ENCODE peak calls at places on chromosome 21, in five cellular contexts. One of them, this sample, is unnamed.

GRCh38 chr21:31945116-31945515 is 72.3 kb downstream of the HUNK start:
- DNase-seq in cardiac fibroblast: no peak
- DNase-seq in RWPE2: no peak
- DNase-seq in lower lobe of right lung: no peak
- DNase-seq in PC-9: no peak
- DNase-seq in this sample: no peak

GRCh38 chr21:46457801-46458314 is 833 bp upstream of the DIP2A start:
- DNase-seq in cardiac fibroblast: peak
- DNase-seq in RWPE2: no peak
- DNase-seq in lower lobe of right lung: peak
- DNase-seq in PC-9: no peak
- DNase-seq in this sample: peak

GRCh38 chr21:33327326-33327725 is 2.6 kb downstream of the IFNAR1 start:
- DNase-seq in cardiac fibroblast: no peak
- DNase-seq in RWPE2: no peak
- DNase-seq in lower lobe of right lung: no peak
- DNase-seq in PC-9: no peak
- DNase-seq in this sample: no peak

GRCh38 chr21:40575983-40576382 is 271.0 kb downstream of the DSCAM start:
- DNase-seq in cardiac fibroblast: no peak
- DNase-seq in RWPE2: no peak
- DNase-seq in lower lobe of right lung: no peak
- DNase-seq in PC-9: no peak
- DNase-seq in this sample: peak

GRCh38 chr21:36718951-36719501 is 20.1 kb downstream of the SIM2 start:
- DNase-seq in cardiac fibroblast: no peak
- DNase-seq in RWPE2: peak
- DNase-seq in lower lobe of right lung: no peak
- DNase-seq in PC-9: no peak
- DNase-seq in this sample: no peak

GRCh38 chr21:15725949-15726348 is 3.8 kb upstream of the USP25 start:
- DNase-seq in cardiac fibroblast: no peak
- DNase-seq in RWPE2: no peak
- DNase-seq in lower lobe of right lung: no peak
- DNase-seq in PC-9: no peak
- DNase-seq in this sample: no peak

GRCh38 chr21:31107151-31107785 is 69.0 kb upstream of the KRTAP19-8 start:
- DNase-seq in cardiac fibroblast: no peak
- DNase-seq in RWPE2: no peak
- DNase-seq in lower lobe of right lung: no peak
- DNase-seq in PC-9: no peak
- DNase-seq in this sample: no peak

GRCh38 chr21:37532868-37533780 is 166.6 kb downstream of the DYRK1A start:
- DNase-seq in cardiac fibroblast: peak
- DNase-seq in RWPE2: peak
- DNase-seq in lower lobe of right lung: no peak
- DNase-seq in PC-9: peak
- DNase-seq in this sample: no peak

GRCh38 chr21:36936361-36937135 is 29.9 kb downstream of the HLCS start:
- DNase-seq in cardiac fibroblast: no peak
- DNase-seq in RWPE2: no peak
- DNase-seq in lower lobe of right lung: no peak
- DNase-seq in PC-9: no peak
- DNase-seq in this sample: no peak

GRCh38 chr21:25501996-25502665 is 105.2 kb downstream of the MRPL39 start:
- DNase-seq in cardiac fibroblast: no peak
- DNase-seq in RWPE2: no peak
- DNase-seq in lower lobe of right lung: no peak
- DNase-seq in PC-9: no peak
- DNase-seq in this sample: no peak

GRCh38 chr21:29726061-29726460 is 213.7 kb downstream of the GRIK1 start:
- DNase-seq in cardiac fibroblast: no peak
- DNase-seq in RWPE2: no peak
- DNase-seq in lower lobe of right lung: no peak
- DNase-seq in PC-9: no peak
- DNase-seq in this sample: no peak

GRCh38 chr21:39073063-39073462 is 110.2 kb downstream of the PSMG1 start:
- DNase-seq in cardiac fibroblast: no peak
- DNase-seq in RWPE2: no peak
- DNase-seq in lower lobe of right lung: no peak
- DNase-seq in PC-9: no peak
- DNase-seq in this sample: no peak

GRCh38 chr21:25171438-25171837 is 435.8 kb downstream of the MRPL39 start:
- DNase-seq in cardiac fibroblast: peak
- DNase-seq in RWPE2: no peak
- DNase-seq in lower lobe of right lung: no peak
- DNase-seq in PC-9: no peak
- DNase-seq in this sample: peak

GRCh38 chr21:15638856-15639549 is 90.8 kb upstream of the USP25 start:
- DNase-seq in cardiac fibroblast: peak
- DNase-seq in RWPE2: peak
- DNase-seq in lower lobe of right lung: peak
- DNase-seq in PC-9: peak
- DNase-seq in this sample: no peak

GRCh38 chr21:28699591-28700259 is 293.0 kb downstream of the LTN1 start:
- DNase-seq in cardiac fibroblast: no peak
- DNase-seq in RWPE2: no peak
- DNase-seq in lower lobe of right lung: no peak
- DNase-seq in PC-9: no peak
- DNase-seq in this sample: no peak

GRCh38 chr21:26844258-26845065 is 747 bp downstream of the ADAMTS1 start:
- DNase-seq in cardiac fibroblast: peak
- DNase-seq in RWPE2: no peak
- DNase-seq in lower lobe of right lung: peak
- DNase-seq in PC-9: no peak
- DNase-seq in this sample: peak

GRCh38 chr21:34519694-34520093 is 7.7 kb upstream of the KCNE1 start:
- DNase-seq in cardiac fibroblast: no peak
- DNase-seq in RWPE2: no peak
- DNase-seq in lower lobe of right lung: no peak
- DNase-seq in PC-9: no peak
- DNase-seq in this sample: no peak

GRCh38 chr21:34517039-34517438 is 5.0 kb upstream of the KCNE1 start:
- DNase-seq in cardiac fibroblast: no peak
- DNase-seq in RWPE2: no peak
- DNase-seq in lower lobe of right lung: no peak
- DNase-seq in PC-9: no peak
- DNase-seq in this sample: no peak

GRCh38 chr21:34514576-34515135 is 2.6 kb upstream of the KCNE1 start:
- DNase-seq in cardiac fibroblast: no peak
- DNase-seq in RWPE2: no peak
- DNase-seq in lower lobe of right lung: no peak
- DNase-seq in PC-9: no peak
- DNase-seq in this sample: no peak

GRCh38 chr21:34519013-34519412 is 7.0 kb upstream of the KCNE1 start:
- DNase-seq in cardiac fibroblast: no peak
- DNase-seq in RWPE2: no peak
- DNase-seq in lower lobe of right lung: no peak
- DNase-seq in PC-9: no peak
- DNase-seq in this sample: no peak

DNA sequence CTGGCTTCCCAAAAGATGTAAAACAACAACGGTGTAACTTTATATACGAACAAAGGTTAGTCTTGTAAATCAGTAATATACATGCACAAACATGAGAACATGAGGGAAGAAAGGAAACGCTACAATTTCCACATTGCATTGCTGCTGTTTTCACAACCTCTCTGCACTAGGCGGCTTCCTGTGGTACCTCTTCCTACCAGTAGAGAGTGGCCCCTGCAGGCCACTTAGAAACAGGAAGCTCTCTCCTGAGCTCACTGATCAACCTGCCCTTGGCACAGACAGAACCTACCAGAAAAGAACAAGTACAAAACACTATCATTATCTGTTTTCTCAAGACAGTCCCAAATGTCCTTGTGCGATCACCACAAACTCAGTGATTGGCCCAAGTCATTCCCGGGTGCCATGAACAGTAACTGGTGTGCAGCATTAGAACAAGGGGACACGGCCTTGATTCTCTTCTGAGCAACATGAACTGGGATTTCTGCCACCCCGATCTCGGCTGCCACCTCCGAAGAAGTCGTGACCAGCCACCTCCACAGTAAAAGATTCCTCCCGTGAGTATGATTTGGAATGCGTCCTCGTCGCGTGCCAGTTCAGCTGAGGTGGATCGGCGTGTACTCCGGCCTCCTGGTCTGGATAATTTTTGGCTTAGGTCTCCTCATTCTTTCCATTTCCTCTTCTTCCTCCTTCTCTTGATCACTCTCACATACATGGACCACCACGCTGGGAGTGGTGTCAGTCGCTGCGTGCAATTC is 5.7 kb upstream of the KCNE1 start:
- DNase-seq in cardiac fibroblast: no peak
- DNase-seq in RWPE2: no peak
- DNase-seq in lower lobe of right lung: no peak
- DNase-seq in PC-9: no peak
- DNase-seq in this sample: no peak
- TF ChIP-seq CTCF in cardiac fibroblast: no peak
- TF ChIP-seq CTCF in RWPE2: peak
- TF ChIP-seq CTCF in lower lobe of right lung: peak
- TF ChIP-seq CTCF in PC-9: no peak
- TF ChIP-seq CTCF in this sample: peak

DNA sequence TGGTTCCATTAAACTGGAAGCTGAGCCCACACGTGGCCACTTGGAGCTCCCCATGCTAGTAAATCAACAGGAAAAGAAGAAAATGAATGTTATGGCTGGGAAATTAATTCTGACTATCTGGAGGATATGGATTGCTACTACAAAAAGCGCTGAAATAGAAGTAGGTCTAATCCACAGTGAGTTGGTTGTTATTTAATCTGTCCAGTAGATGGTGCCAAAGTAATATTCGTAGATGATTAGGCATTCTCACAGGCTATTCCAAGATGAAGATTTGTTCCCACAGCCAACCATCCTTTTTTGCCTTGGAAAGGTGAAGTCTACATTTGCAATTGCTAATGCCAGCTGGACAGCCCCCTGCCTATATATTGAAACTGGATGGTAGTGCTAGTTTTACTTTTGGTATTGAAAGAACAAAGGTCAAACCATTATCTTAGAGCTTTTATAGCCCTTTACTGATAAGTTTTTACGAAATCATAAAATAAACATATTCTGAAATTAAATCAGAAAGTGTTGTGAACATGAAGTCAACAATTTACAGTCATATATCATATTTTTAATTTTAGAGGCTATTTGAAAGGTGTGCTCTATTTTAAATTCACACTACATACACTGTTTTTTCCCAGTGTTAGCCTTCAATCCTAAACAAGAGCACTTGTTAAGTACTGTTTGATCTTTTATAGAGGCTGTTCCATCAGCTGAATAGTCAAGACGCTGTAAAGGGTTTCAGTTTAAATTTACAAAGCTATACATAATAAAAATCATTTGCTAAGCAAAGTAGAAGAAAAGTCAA is 43.9 kb downstream of the RBM11 start:
- DNase-seq in cardiac fibroblast: peak
- DNase-seq in RWPE2: no peak
- DNase-seq in lower lobe of right lung: no peak
- DNase-seq in PC-9: no peak
- DNase-seq in this sample: peak
- TF ChIP-seq CTCF in cardiac fibroblast: peak
- TF ChIP-seq CTCF in RWPE2: peak
- TF ChIP-seq CTCF in lower lobe of right lung: peak
- TF ChIP-seq CTCF in PC-9: peak
- TF ChIP-seq CTCF in this sample: peak

GRCh38 chr21:43208561-43209332 is 39.9 kb downstream of the CRYAA start:
- DNase-seq in cardiac fibroblast: no peak
- DNase-seq in RWPE2: peak
- DNase-seq in lower lobe of right lung: no peak
- DNase-seq in PC-9: no peak
- DNase-seq in this sample: no peak

GRCh38 chr21:43207868-43208267 is 39.1 kb downstream of the CRYAA start:
- DNase-seq in cardiac fibroblast: no peak
- DNase-seq in RWPE2: peak
- DNase-seq in lower lobe of right lung: no peak
- DNase-seq in PC-9: no peak
- DNase-seq in this sample: no peak

GRCh38 chr21:43209575-43210453 is 41.0 kb downstream of the CRYAA start:
- DNase-seq in cardiac fibroblast: peak
- DNase-seq in RWPE2: peak
- DNase-seq in lower lobe of right lung: no peak
- DNase-seq in PC-9: peak
- DNase-seq in this sample: no peak

GRCh38 chr21:43211085-43212071 is 42.6 kb downstream of the CRYAA start:
- DNase-seq in cardiac fibroblast: peak
- DNase-seq in RWPE2: peak
- DNase-seq in lower lobe of right lung: peak
- DNase-seq in PC-9: no peak
- DNase-seq in this sample: no peak

DNA sequence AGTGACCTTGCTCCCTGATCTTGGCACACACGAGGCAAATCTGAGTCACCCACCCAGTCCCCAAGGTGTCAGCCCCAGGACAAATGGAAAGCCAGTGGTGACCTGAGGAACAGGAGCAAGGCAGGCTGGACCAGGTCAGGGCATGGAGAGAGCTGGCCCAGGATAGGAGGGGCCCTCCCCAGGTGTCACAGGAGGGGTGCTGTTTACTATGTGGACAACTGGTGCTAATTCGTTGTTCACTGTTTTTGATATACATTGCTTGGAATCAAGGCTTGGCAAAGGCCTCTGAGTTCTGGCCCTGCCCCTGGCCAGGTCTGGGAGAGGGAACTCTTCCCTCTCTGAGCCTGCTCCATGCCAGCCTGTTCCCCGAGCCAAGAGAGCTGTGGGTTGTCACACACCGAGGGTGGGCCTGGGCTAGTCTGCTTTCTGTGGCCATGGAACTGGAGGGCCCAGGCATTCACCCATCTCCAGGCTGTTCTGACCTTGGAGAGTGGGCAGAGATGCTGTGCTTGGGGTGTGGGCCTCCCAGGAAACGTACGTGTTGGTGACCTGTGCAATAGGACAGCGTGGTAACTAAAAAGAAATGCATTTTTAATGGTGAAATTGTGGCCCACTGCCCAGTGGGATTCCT is 41.8 kb downstream of the CRYAA start:
- DNase-seq in cardiac fibroblast: no peak
- DNase-seq in RWPE2: peak
- DNase-seq in lower lobe of right lung: no peak
- DNase-seq in PC-9: no peak
- DNase-seq in this sample: no peak
- TF ChIP-seq CTCF in cardiac fibroblast: no peak
- TF ChIP-seq CTCF in RWPE2: no peak
- TF ChIP-seq CTCF in lower lobe of right lung: no peak
- TF ChIP-seq CTCF in PC-9: no peak
- TF ChIP-seq CTCF in this sample: no peak

DNA sequence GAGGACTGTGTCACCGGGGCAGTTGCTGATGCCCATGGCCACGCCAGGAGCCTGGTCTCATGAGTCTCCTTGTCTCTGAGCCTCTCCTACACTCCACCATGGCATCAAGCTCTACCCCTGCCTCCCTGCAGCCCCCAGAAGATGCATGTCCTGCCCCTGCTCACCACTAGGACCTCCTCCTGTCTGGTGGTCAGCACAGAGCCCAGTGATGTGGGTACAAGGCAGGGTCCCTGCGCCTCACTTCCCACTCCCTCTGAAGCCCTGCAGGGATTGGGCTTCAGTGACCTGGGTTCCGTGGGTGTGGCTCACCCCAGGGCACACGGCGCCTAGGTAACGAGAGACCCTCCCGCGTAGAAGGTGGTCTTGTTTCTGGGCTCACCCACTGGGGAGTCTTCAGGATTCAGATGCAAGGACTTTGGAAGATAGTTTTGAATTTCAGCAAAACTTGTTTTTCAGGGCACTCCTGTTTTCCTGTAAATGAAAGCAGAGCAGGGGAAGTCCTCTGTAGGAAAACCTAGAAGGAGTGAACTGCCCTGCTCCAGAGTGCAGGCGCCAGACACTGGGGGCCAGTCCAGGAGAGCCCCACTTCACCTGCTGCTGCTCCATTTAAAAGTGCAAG is 2.8 kb downstream of the COL18A1 start:
- DNase-seq in cardiac fibroblast: no peak
- DNase-seq in RWPE2: peak
- DNase-seq in lower lobe of right lung: no peak
- DNase-seq in PC-9: peak
- DNase-seq in this sample: no peak
- TF ChIP-seq CTCF in cardiac fibroblast: peak
- TF ChIP-seq CTCF in RWPE2: no peak
- TF ChIP-seq CTCF in lower lobe of right lung: no peak
- TF ChIP-seq CTCF in PC-9: no peak
- TF ChIP-seq CTCF in this sample: peak

This sample was measured in HFFc6.